ENCODE peak calls at places on chromosome 12, in six cellular contexts. D is naive thymus-derived CD4-positive, alpha-beta T cell; H is activated T-helper 9 cell treated with anti-CD3 and anti-CD28 coated beads, Interleukin-2, amount 50 U/mL, for 16 hours; O is astrocyte of the cerebellum; P is endothelial cell; U is activated CD4-positive, CD25-positive, alpha-beta regulatory T cell. V is an unnamed sample.
A peak's percentile ranks its signal among the peaks of the same experiment; 100 is the strongest.

GRCh38 chr12:95789126-95790024 is 1.2 kb downstream of the NTN4 start:
- DNase-seq in D (no peak), H (no peak), O (no peak), P (peak; percentile 18), U (no peak), V (no peak)

GRCh38 chr12:122937622-122938091 is 28.6 kb downstream of the ABCB9 start:
- DNase-seq in D (no peak), H (no peak), O (no peak), P (no peak), U (no peak), V (no peak)

GRCh38 chr12:65785500-65785899 is 38.8 kb upstream of the HMGA2 start:
- DNase-seq in D (no peak), H (no peak), O (no peak), P (no peak), U (no peak), V (no peak)

GRCh38 chr12:70983692-70984091 is 63.2 kb upstream of the PTPRR start:
- DNase-seq in D (no peak), H (no peak), O (no peak), P (no peak), U (no peak), V (peak; percentile 39)

GRCh38 chr12:62562892-62563291 is 96.3 kb downstream of the MON2 start:
- DNase-seq in D (no peak), H (no peak), O (no peak), P (no peak), U (no peak), V (no peak)

GRCh38 chr12:52428121-52428520 is 6.0 kb downstream of the KRT75 start:
- DNase-seq in D (no peak), H (no peak), O (no peak), P (no peak), U (no peak), V (no peak)

GRCh38 chr12:77060883-77061240 is 4.5 kb downstream of the E2F7 start:
- DNase-seq in D (no peak), H (no peak), O (no peak), P (no peak), U (no peak), V (no peak)

GRCh38 chr12:75964150-75964549 is 67.4 kb downstream of the PHLDA1 start:
- DNase-seq in D (no peak), H (no peak), O (no peak), P (no peak), U (no peak), V (no peak)

GRCh38 chr12:108392284-108392683 is 53.2 kb upstream of the CMKLR1 start:
- DNase-seq in D (no peak), H (no peak), O (no peak), P (no peak), U (no peak), V (no peak)

GRCh38 chr12:22287776-22288621 is 46.5 kb downstream of the ST8SIA1 start:
- DNase-seq in D (peak; percentile 11), H (peak; percentile 2), O (no peak), P (no peak), U (no peak), V (no peak)

V was measured in retinal pigment epithelial cell.